ENCODE peak calls at places on chromosomes 3 and 15, in eight cellular contexts. One of them, this sample, is unnamed.

GRCh38 chr15:66886241-66886675 is 179.1 kb upstream of the SMAD3 start:
- DNase-seq in upper lobe of right lung: no peak
- DNase-seq in fibroblast of lung: no peak
- DNase-seq in thoracic aorta: no peak
- DNase-seq in transverse colon: no peak
- DNase-seq in astrocyte: no peak
- DNase-seq in heart right ventricle: no peak
- DNase-seq in Peyer's patch: peak; percentile 33
- DNase-seq in this sample: no peak

GRCh38 chr3:104190681-104191080 is 1176.0 kb upstream of the ALCAM start:
- DNase-seq in Peyer's patch: no peak
- DNase-seq in fibroblast of lung: no peak
- DNase-seq in upper lobe of right lung: no peak
- DNase-seq in astrocyte: no peak
- DNase-seq in transverse colon: no peak
- DNase-seq in thoracic aorta: no peak
- DNase-seq in heart right ventricle: no peak
- DNase-seq in this sample: no peak

GRCh38 chr3:31010491-31010890 is 116.0 kb upstream of the GADL1 start:
- DNase-seq in Peyer's patch: no peak
- DNase-seq in heart right ventricle: no peak
- DNase-seq in upper lobe of right lung: no peak
- DNase-seq in fibroblast of lung: peak; percentile 53
- DNase-seq in astrocyte: peak; percentile 90
- DNase-seq in thoracic aorta: no peak
- DNase-seq in transverse colon: no peak
- DNase-seq in this sample: no peak

GRCh38 chr15:81531141-81531592 is 157.2 kb upstream of the TMC3 start:
- DNase-seq in upper lobe of right lung: no peak
- DNase-seq in transverse colon: no peak
- DNase-seq in fibroblast of lung: peak; percentile 70
- DNase-seq in thoracic aorta: no peak
- DNase-seq in Peyer's patch: no peak
- DNase-seq in astrocyte: peak; percentile 62
- DNase-seq in heart right ventricle: peak; percentile 15
- DNase-seq in this sample: no peak

GRCh38 chr15:76196286-76196948 is 114.9 kb downstream of the ETFA start:
- DNase-seq in thoracic aorta: no peak
- DNase-seq in Peyer's patch: peak; percentile 67
- DNase-seq in heart right ventricle: peak; percentile 54
- DNase-seq in astrocyte: peak; percentile 80
- DNase-seq in transverse colon: peak; percentile 79
- DNase-seq in fibroblast of lung: peak; percentile 86
- DNase-seq in upper lobe of right lung: peak; percentile 51
- DNase-seq in this sample: no peak

GRCh38 chr15:48352474-48353072 is 21.3 kb downstream of the DUT start:
- DNase-seq in astrocyte: peak; percentile 47
- DNase-seq in fibroblast of lung: peak; percentile 74
- DNase-seq in heart right ventricle: no peak
- DNase-seq in transverse colon: peak; percentile 44
- DNase-seq in thoracic aorta: no peak
- DNase-seq in upper lobe of right lung: no peak
- DNase-seq in Peyer's patch: peak; percentile 80
- DNase-seq in this sample: peak; percentile 38

GRCh38 chr3:190041333-190042041 is 79.2 kb downstream of the P3H2 start:
- DNase-seq in upper lobe of right lung: no peak
- DNase-seq in thoracic aorta: no peak
- DNase-seq in heart right ventricle: no peak
- DNase-seq in fibroblast of lung: peak; percentile 36
- DNase-seq in transverse colon: no peak
- DNase-seq in astrocyte: no peak
- DNase-seq in Peyer's patch: no peak
- DNase-seq in this sample: no peak

GRCh38 chr3:149085828-149086231 is 503 bp downstream of the HLTF start:
- DNase-seq in upper lobe of right lung: no peak
- DNase-seq in heart right ventricle: no peak
- DNase-seq in fibroblast of lung: peak; percentile 42
- DNase-seq in Peyer's patch: peak; percentile 51
- DNase-seq in transverse colon: no peak
- DNase-seq in thoracic aorta: no peak
- DNase-seq in astrocyte: peak; percentile 30
- DNase-seq in this sample: no peak

GRCh38 chr15:49282366-49282765 is 112.3 kb downstream of the GALK2 start:
- DNase-seq in fibroblast of lung: peak; percentile 34
- DNase-seq in transverse colon: no peak
- DNase-seq in astrocyte: peak; percentile 97
- DNase-seq in upper lobe of right lung: no peak
- DNase-seq in heart right ventricle: no peak
- DNase-seq in Peyer's patch: no peak
- DNase-seq in thoracic aorta: no peak
- DNase-seq in this sample: no peak

GRCh38 chr3:133754455-133754854 is 8.3 kb downstream of the TF start:
- DNase-seq in transverse colon: no peak
- DNase-seq in Peyer's patch: no peak
- DNase-seq in fibroblast of lung: no peak
- DNase-seq in upper lobe of right lung: no peak
- DNase-seq in thoracic aorta: no peak
- DNase-seq in heart right ventricle: no peak
- DNase-seq in astrocyte: no peak
- DNase-seq in this sample: no peak

GRCh38 chr15:63283126-63283525 is 5.7 kb downstream of the APH1B start:
- DNase-seq in astrocyte: no peak
- DNase-seq in heart right ventricle: peak; percentile 32
- DNase-seq in transverse colon: no peak
- DNase-seq in Peyer's patch: no peak
- DNase-seq in thoracic aorta: no peak
- DNase-seq in upper lobe of right lung: peak; percentile 78
- DNase-seq in fibroblast of lung: no peak
- DNase-seq in this sample: no peak

GRCh38 chr3:88059380-88060160 is 515 bp downstream of the ZNF654 start:
- DNase-seq in upper lobe of right lung: no peak
- DNase-seq in Peyer's patch: no peak
- DNase-seq in astrocyte: no peak
- DNase-seq in fibroblast of lung: no peak
- DNase-seq in heart right ventricle: no peak
- DNase-seq in transverse colon: peak; percentile 15
- DNase-seq in thoracic aorta: no peak
- DNase-seq in this sample: no peak

GRCh38 chr3:32002536-32003368 is 21.2 kb downstream of the ZNF860 start:
- DNase-seq in transverse colon: no peak
- DNase-seq in Peyer's patch: no peak
- DNase-seq in heart right ventricle: no peak
- DNase-seq in upper lobe of right lung: peak; percentile 66
- DNase-seq in fibroblast of lung: no peak
- DNase-seq in thoracic aorta: no peak
- DNase-seq in astrocyte: peak; percentile 92
- DNase-seq in this sample: no peak

GRCh38 chr3:49627634-49628033 is 46.5 kb upstream of the APEH start:
- DNase-seq in upper lobe of right lung: no peak
- DNase-seq in fibroblast of lung: no peak
- DNase-seq in thoracic aorta: no peak
- DNase-seq in astrocyte: no peak
- DNase-seq in transverse colon: no peak
- DNase-seq in heart right ventricle: no peak
- DNase-seq in Peyer's patch: no peak
- DNase-seq in this sample: no peak

GRCh38 chr3:73484656-73485248 is 140.0 kb downstream of the PDZRN3 start:
- DNase-seq in astrocyte: no peak
- DNase-seq in thoracic aorta: no peak
- DNase-seq in transverse colon: no peak
- DNase-seq in upper lobe of right lung: no peak
- DNase-seq in fibroblast of lung: no peak
- DNase-seq in Peyer's patch: no peak
- DNase-seq in heart right ventricle: no peak
- DNase-seq in this sample: no peak

GRCh38 chr3:71416868-71417267 is 166.7 kb downstream of the FOXP1 start:
- DNase-seq in Peyer's patch: peak; percentile 69
- DNase-seq in upper lobe of right lung: no peak
- DNase-seq in heart right ventricle: no peak
- DNase-seq in fibroblast of lung: no peak
- DNase-seq in astrocyte: no peak
- DNase-seq in transverse colon: no peak
- DNase-seq in thoracic aorta: no peak
- DNase-seq in this sample: peak; percentile 73
- TF ChIP-seq CTCF in Peyer's patch: no peak
- TF ChIP-seq CTCF in upper lobe of right lung: peak; percentile 19
- TF ChIP-seq CTCF in heart right ventricle: no peak
- TF ChIP-seq CTCF in fibroblast of lung: no peak
- TF ChIP-seq CTCF in astrocyte: peak; percentile 3
- TF ChIP-seq CTCF in transverse colon: no peak
- TF ChIP-seq CTCF in thoracic aorta: no peak
- TF ChIP-seq CTCF in this sample: peak; percentile 31

GRCh38 chr3:125028657-125029056 is 27.1 kb downstream of the HEG1 start:
- DNase-seq in fibroblast of lung: no peak
- DNase-seq in upper lobe of right lung: no peak
- DNase-seq in heart right ventricle: no peak
- DNase-seq in astrocyte: no peak
- DNase-seq in thoracic aorta: no peak
- DNase-seq in Peyer's patch: no peak
- DNase-seq in transverse colon: no peak
- DNase-seq in this sample: no peak

GRCh38 chr3:125022186-125022585 is 33.6 kb downstream of the HEG1 start:
- DNase-seq in fibroblast of lung: no peak
- DNase-seq in Peyer's patch: no peak
- DNase-seq in upper lobe of right lung: no peak
- DNase-seq in astrocyte: no peak
- DNase-seq in transverse colon: no peak
- DNase-seq in thoracic aorta: no peak
- DNase-seq in heart right ventricle: no peak
- DNase-seq in this sample: no peak

GRCh38 chr3:125025647-125026046 is 30.1 kb downstream of the HEG1 start:
- DNase-seq in Peyer's patch: no peak
- DNase-seq in astrocyte: peak; percentile 42
- DNase-seq in heart right ventricle: no peak
- DNase-seq in thoracic aorta: no peak
- DNase-seq in fibroblast of lung: no peak
- DNase-seq in upper lobe of right lung: no peak
- DNase-seq in transverse colon: no peak
- DNase-seq in this sample: no peak

GRCh38 chr3:125024817-125025216 is 31.0 kb downstream of the HEG1 start:
- DNase-seq in transverse colon: no peak
- DNase-seq in heart right ventricle: peak; percentile 53
- DNase-seq in astrocyte: peak; percentile 44
- DNase-seq in fibroblast of lung: no peak
- DNase-seq in thoracic aorta: no peak
- DNase-seq in Peyer's patch: no peak
- DNase-seq in upper lobe of right lung: no peak
- DNase-seq in this sample: no peak

GRCh38 chr3:125023833-125024560 is 31.8 kb downstream of the HEG1 start:
- DNase-seq in astrocyte: no peak
- DNase-seq in transverse colon: no peak
- DNase-seq in Peyer's patch: no peak
- DNase-seq in upper lobe of right lung: no peak
- DNase-seq in fibroblast of lung: no peak
- DNase-seq in thoracic aorta: no peak
- DNase-seq in heart right ventricle: no peak
- DNase-seq in this sample: no peak
- H3K36me3 ChIP-seq in astrocyte: peaks cover 50% of the 10 kb centered on the region
- H3K36me3 ChIP-seq in transverse colon: no peaks in the 10 kb centered on the region
- H3K36me3 ChIP-seq in Peyer's patch: peaks cover 26% of the 10 kb centered on the region
- H3K36me3 ChIP-seq in upper lobe of right lung: peaks cover 61% of the 10 kb centered on the region
- H3K36me3 ChIP-seq in fibroblast of lung: peaks cover 37% of the 10 kb centered on the region
- H3K36me3 ChIP-seq in thoracic aorta: peaks cover 39% of the 10 kb centered on the region
- H3K36me3 ChIP-seq in heart right ventricle: peaks cover 6% of the 10 kb centered on the region
- H3K36me3 ChIP-seq in this sample: peaks cover 13% of the 10 kb centered on the region

DNA sequence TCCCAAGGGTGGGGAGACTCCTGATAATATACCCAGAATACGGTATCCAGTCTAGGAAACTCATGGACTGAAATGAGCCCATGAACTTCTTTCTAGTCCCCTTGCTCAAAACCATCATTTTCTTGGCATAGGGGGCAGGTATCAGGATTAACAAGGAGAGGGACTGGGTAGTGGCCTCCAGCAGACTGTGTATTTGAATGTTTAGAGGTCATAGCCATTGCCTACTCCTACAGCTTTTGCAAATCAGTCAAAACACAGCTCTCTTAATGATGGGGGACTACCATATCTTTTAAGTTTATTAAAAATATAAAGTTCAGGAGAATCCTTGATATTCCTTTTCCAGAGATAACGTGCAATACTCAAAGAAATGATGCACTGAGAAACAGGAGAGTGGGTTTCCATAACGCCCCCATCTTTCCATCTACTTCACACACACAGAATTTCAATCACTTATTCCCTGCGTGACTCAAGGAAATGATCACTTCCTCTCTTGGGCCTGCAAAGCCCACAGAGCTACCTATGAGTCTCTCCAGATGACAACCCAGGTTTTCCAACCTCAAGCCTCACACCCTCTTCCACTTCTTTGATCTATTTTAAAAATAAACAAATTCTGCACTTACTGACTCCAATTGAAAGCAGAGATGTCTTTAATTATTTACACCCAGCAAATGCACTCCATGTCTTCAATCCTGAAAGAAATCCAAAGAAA is 584.0 kb upstream of the LMCD1 start:
- DNase-seq in thoracic aorta: no peak
- DNase-seq in heart right ventricle: no peak
- DNase-seq in astrocyte: no peak
- DNase-seq in upper lobe of right lung: no peak
- DNase-seq in Peyer's patch: no peak
- DNase-seq in fibroblast of lung: no peak
- DNase-seq in transverse colon: no peak
- DNase-seq in this sample: no peak
- H3K4me1 ChIP-seq in thoracic aorta: no peaks in the 10 kb centered on the region
- H3K4me1 ChIP-seq in heart right ventricle: no peaks in the 10 kb centered on the region
- H3K4me1 ChIP-seq in astrocyte: no peaks in the 10 kb centered on the region
- H3K4me1 ChIP-seq in upper lobe of right lung: no peaks in the 10 kb centered on the region
- H3K4me1 ChIP-seq in Peyer's patch: no peaks in the 10 kb centered on the region
- H3K4me1 ChIP-seq in fibroblast of lung: no peaks in the 10 kb centered on the region
- H3K4me1 ChIP-seq in transverse colon: peaks cover 12% of the 10 kb centered on the region
- H3K4me1 ChIP-seq in this sample: no peaks in the 10 kb centered on the region

GRCh38 chr3:143727391-143727790 is 120.9 kb downstream of the SLC9A9 start:
- DNase-seq in astrocyte: no peak
- DNase-seq in Peyer's patch: no peak
- DNase-seq in thoracic aorta: no peak
- DNase-seq in heart right ventricle: no peak
- DNase-seq in upper lobe of right lung: no peak
- DNase-seq in transverse colon: no peak
- DNase-seq in fibroblast of lung: no peak
- DNase-seq in this sample: no peak
- TF ChIP-seq CTCF in astrocyte: no peak
- TF ChIP-seq CTCF in Peyer's patch: no peak
- TF ChIP-seq CTCF in thoracic aorta: no peak
- TF ChIP-seq CTCF in heart right ventricle: no peak
- TF ChIP-seq CTCF in upper lobe of right lung: no peak
- TF ChIP-seq CTCF in transverse colon: no peak
- TF ChIP-seq CTCF in fibroblast of lung: no peak
- TF ChIP-seq CTCF in this sample: no peak